ENCODE peak calls at places on chromosome 15, in four cellular contexts. One of them, this sample, is unnamed.

GRCh38 chr15:76285241-76285825 is 25.9 kb downstream of the ETFA start:
- DNase-seq in GM12891: no peak
- DNase-seq in GM12878: no peak
- DNase-seq in HepG2: peak; percentile 4
- DNase-seq in this sample: no peak

GRCh38 chr15:32908135-32908801 is 190.5 kb downstream of the GREM1 start:
- DNase-seq in HepG2: no peak
- DNase-seq in GM12891: peak; percentile 29
- DNase-seq in GM12878: peak; percentile 71
- DNase-seq in this sample: peak; percentile 15

GRCh38 chr15:67824900-67825879 is at the start of gene SKOR1:
- DNase-seq in GM12891: no peak
- DNase-seq in GM12878: no peak
- DNase-seq in HepG2: no peak
- DNase-seq in this sample: no peak

GRCh38 chr15:100713163-100713867 is 110.9 kb downstream of the ASB7 start:
- DNase-seq in GM12891: no peak
- DNase-seq in GM12878: no peak
- DNase-seq in HepG2: peak; percentile 72
- DNase-seq in this sample: no peak

GRCh38 chr15:23039917-23040281 is 530 bp upstream of the TUBGCP5 start:
- DNase-seq in GM12891: no peak
- DNase-seq in GM12878: no peak
- DNase-seq in HepG2: no peak
- DNase-seq in this sample: peak; percentile 24

GRCh38 chr15:42707068-42707467 is 29.9 kb downstream of the CDAN1 start:
- DNase-seq in GM12891: no peak
- DNase-seq in GM12878: no peak
- DNase-seq in HepG2: no peak
- DNase-seq in this sample: no peak

GRCh38 chr15:95596487-95596886 is 734.0 kb upstream of the NR2F2 start:
- DNase-seq in HepG2: no peak
- DNase-seq in GM12878: no peak
- DNase-seq in GM12891: no peak
- DNase-seq in this sample: no peak

GRCh38 chr15:80929225-80929624 is 60.4 kb downstream of the MESD start:
- DNase-seq in GM12891: no peak
- DNase-seq in HepG2: no peak
- DNase-seq in GM12878: no peak
- DNase-seq in this sample: no peak

GRCh38 chr15:99252326-99252725 is 1.0 kb downstream of the LRRC28 start:
- DNase-seq in GM12878: no peak
- DNase-seq in HepG2: no peak
- DNase-seq in GM12891: no peak
- DNase-seq in this sample: no peak

GRCh38 chr15:92801774-92802464 is 98.2 kb upstream of the CHD2 start:
- DNase-seq in GM12878: no peak
- DNase-seq in GM12891: no peak
- DNase-seq in HepG2: peak; percentile 14
- DNase-seq in this sample: no peak

GRCh38 chr15:61025283-61025682 is 203.8 kb downstream of the RORA start:
- DNase-seq in GM12878: no peak
- DNase-seq in HepG2: no peak
- DNase-seq in GM12891: no peak
- DNase-seq in this sample: no peak

GRCh38 chr15:67520976-67521769 is at the start of gene C15orf61:
- DNase-seq in GM12891: peak; percentile 81
- DNase-seq in HepG2: peak; percentile 83
- DNase-seq in GM12878: peak; percentile 76
- DNase-seq in this sample: peak; percentile 85

GRCh38 chr15:96626936-96627577 is 296.6 kb downstream of the NR2F2 start:
- DNase-seq in GM12891: no peak
- DNase-seq in GM12878: no peak
- DNase-seq in HepG2: no peak
- DNase-seq in this sample: no peak

GRCh38 chr15:92624401-92624991 is 31.1 kb downstream of the FAM174B start:
- DNase-seq in HepG2: no peak
- DNase-seq in GM12891: no peak
- DNase-seq in GM12878: no peak
- DNase-seq in this sample: no peak

GRCh38 chr15:38745136-38745535 is 180.5 kb upstream of the RASGRP1 start:
- DNase-seq in GM12878: no peak
- DNase-seq in HepG2: no peak
- DNase-seq in GM12891: no peak
- DNase-seq in this sample: no peak
- TF ChIP-seq TAF1 in GM12878: no peak
- TF ChIP-seq TAF1 in HepG2: no peak
- TF ChIP-seq TAF1 in GM12891: no peak
- TF ChIP-seq TAF1 in this sample: no peak

GRCh38 chr15:65399997-65400396 is 22.2 kb upstream of the IGDCC3 start:
- DNase-seq in GM12878: no peak
- DNase-seq in HepG2: no peak
- DNase-seq in GM12891: no peak
- DNase-seq in this sample: no peak
- TF ChIP-seq TAF1 in GM12878: no peak
- TF ChIP-seq TAF1 in HepG2: no peak
- TF ChIP-seq TAF1 in GM12891: no peak
- TF ChIP-seq TAF1 in this sample: no peak

GRCh38 chr15:64895285-64896065 is 16.2 kb upstream of the ANKDD1A start:
- DNase-seq in GM12878: peak; percentile 77
- DNase-seq in GM12891: peak; percentile 49
- DNase-seq in HepG2: no peak
- DNase-seq in this sample: no peak
- TF ChIP-seq TAF1 in GM12878: peak; percentile 23
- TF ChIP-seq TAF1 in GM12891: no peak
- TF ChIP-seq TAF1 in HepG2: no peak
- TF ChIP-seq TAF1 in this sample: no peak

GRCh38 chr15:73338058-73338457 is 30.7 kb downstream of the HCN4 start:
- DNase-seq in GM12891: no peak
- DNase-seq in GM12878: no peak
- DNase-seq in HepG2: no peak
- DNase-seq in this sample: no peak

GRCh38 chr15:73336756-73337155 is 32.0 kb downstream of the HCN4 start:
- DNase-seq in GM12891: no peak
- DNase-seq in GM12878: no peak
- DNase-seq in HepG2: no peak
- DNase-seq in this sample: no peak

GRCh38 chr15:73340502-73341192 is 28.1 kb downstream of the HCN4 start:
- DNase-seq in GM12878: no peak
- DNase-seq in GM12891: no peak
- DNase-seq in HepG2: no peak
- DNase-seq in this sample: no peak

GRCh38 chr15:73341886-73342600 is 26.7 kb downstream of the HCN4 start:
- DNase-seq in GM12878: no peak
- DNase-seq in GM12891: no peak
- DNase-seq in HepG2: no peak
- DNase-seq in this sample: no peak

DNA sequence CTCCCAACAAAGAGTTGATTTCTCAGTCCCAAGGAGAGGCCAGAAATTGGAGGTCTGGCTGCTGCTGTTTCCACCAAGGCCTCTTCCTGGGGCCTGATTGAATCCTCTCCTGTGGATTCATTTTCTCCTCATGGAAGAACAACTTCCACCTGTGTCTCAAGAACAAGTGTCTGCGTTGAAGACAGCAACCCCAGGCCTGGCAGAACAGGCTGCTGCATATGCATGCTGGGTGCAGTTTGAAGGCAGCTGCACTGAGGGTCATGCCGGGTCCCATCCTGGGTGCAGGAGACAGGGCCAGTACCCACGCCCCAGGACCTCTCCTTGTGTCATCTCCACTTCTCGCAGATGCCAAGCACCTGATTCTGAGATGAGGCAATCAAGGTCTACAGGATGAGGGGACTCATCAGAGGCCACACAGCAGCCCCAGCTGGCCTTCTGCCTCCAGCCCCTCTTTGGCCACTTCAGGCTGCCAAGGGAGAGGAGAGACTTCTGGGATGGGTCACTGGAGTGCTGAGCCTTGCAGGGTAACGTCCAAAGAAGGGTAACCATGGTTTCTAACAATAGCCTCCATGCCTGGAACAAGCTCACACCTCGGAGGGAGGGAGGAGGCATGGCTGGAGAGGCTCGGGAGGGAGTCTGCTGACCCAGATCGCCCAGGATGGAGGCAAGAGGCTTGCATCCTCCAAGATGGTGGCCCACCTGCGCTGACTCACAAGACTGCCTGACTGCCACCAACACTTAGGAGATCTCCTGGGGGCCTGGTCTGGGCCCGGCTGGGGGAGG is 30.0 kb downstream of the HCN4 start:
- DNase-seq in HepG2: no peak
- DNase-seq in GM12878: no peak
- DNase-seq in GM12891: no peak
- DNase-seq in this sample: no peak
- TF ChIP-seq TAF1 in HepG2: no peak
- TF ChIP-seq TAF1 in GM12878: no peak
- TF ChIP-seq TAF1 in GM12891: no peak
- TF ChIP-seq TAF1 in this sample: no peak